ENCODE peak calls at places on chromosome 1, in six cellular contexts. U, M, R, X, O and V are unnamed samples.

GRCh38 chr1:203627819-203628184 is 1.2 kb downstream of the ATP2B4 start:
- DNase-seq in U (no peak), M (peak; percentile 25), R (no peak), X (peak; percentile 38), O (no peak), V (no peak)

GRCh38 chr1:184051485-184052193 is at the start of gene TSEN15:
- DNase-seq in U (peak; percentile 78), M (peak; percentile 79), R (peak; percentile 66), X (peak; percentile 83), O (peak; percentile 91), V (no peak)

GRCh38 chr1:235290740-235291502 is 37.1 kb downstream of the ARID4B start:
- DNase-seq in U (no peak), M (no peak), R (no peak), X (no peak), O (no peak), V (no peak)

GRCh38 chr1:85569122-85569521 is 11.4 kb upstream of the CCN1 start:
- DNase-seq in U (no peak), M (no peak), R (no peak), X (no peak), O (no peak), V (no peak)

GRCh38 chr1:200919386-200919785 is 24.7 kb downstream of the INAVA start:
- DNase-seq in U (no peak), M (no peak), R (no peak), X (no peak), O (no peak), V (no peak)

GRCh38 chr1:86507935-86508582 is 38.8 kb upstream of the CLCA4 start:
- DNase-seq in U (no peak), M (no peak), R (no peak), X (peak; percentile 41), O (no peak), V (no peak)

GRCh38 chr1:201888282-201889033 is at the start of gene SHISA4:
- DNase-seq in U (peak; percentile 57), M (peak; percentile 84), R (peak; percentile 59), X (peak; percentile 83), O (peak; percentile 86), V (no peak)

GRCh38 chr1:205583461-205584130 is 48.2 kb downstream of the ELK4 start:
- DNase-seq in U (no peak), M (no peak), R (no peak), X (no peak), O (no peak), V (no peak)

GRCh38 chr1:78607334-78607927 is 12.8 kb upstream of the IFI44L start:
- DNase-seq in U (no peak), M (no peak), R (no peak), X (no peak), O (no peak), V (no peak)

GRCh38 chr1:41813755-41814694 is 104.7 kb downstream of the HIVEP3 start:
- DNase-seq in U (peak; percentile 24), M (peak; percentile 74), R (no peak), X (no peak), O (no peak), V (no peak)

GRCh38 chr1:32871364-32872188 is 864 bp upstream of the FNDC5 start:
- DNase-seq in U (no peak), M (no peak), R (no peak), X (no peak), O (no peak), V (no peak)

GRCh38 chr1:162206749-162207635 is 137.5 kb downstream of the NOS1AP start:
- DNase-seq in U (no peak), M (no peak), R (peak; percentile 81), X (peak; percentile 72), O (peak; percentile 57), V (no peak)

GRCh38 chr1:161915051-161915503 is 108.6 kb downstream of the OLFML2B start:
- DNase-seq in U (no peak), M (no peak), R (no peak), X (no peak), O (no peak), V (no peak)

GRCh38 chr1:94801919-94802546 is 18.1 kb upstream of the SLC44A3 start:
- DNase-seq in U (peak; percentile 47), M (peak; percentile 23), R (peak; percentile 42), X (no peak), O (peak; percentile 61), V (peak; percentile 25)

GRCh38 chr1:92299477-92300125 is 742 bp downstream of the RPAP2 start:
- DNase-seq in U (no peak), M (no peak), R (no peak), X (no peak), O (no peak), V (no peak)

GRCh38 chr1:192167941-192168685 is 9.9 kb downstream of the RGS18 start:
- DNase-seq in U (no peak), M (no peak), R (no peak), X (no peak), O (no peak), V (peak; percentile 21)

GRCh38 chr1:234047113-234047512 is 142.6 kb downstream of the SLC35F3 start:
- DNase-seq in U (no peak), M (no peak), R (no peak), X (no peak), O (no peak), V (no peak)

GRCh38 chr1:153288634-153289275 is 24.0 kb downstream of the PGLYRP3 start:
- DNase-seq in U (no peak), M (no peak), R (no peak), X (no peak), O (no peak), V (peak; percentile 57)

GRCh38 chr1:15277933-15278332 is 30.9 kb downstream of the FHAD1 start:
- DNase-seq in U (no peak), M (no peak), R (no peak), X (no peak), O (no peak), V (no peak)

GRCh38 chr1:19309123-19309813 is 2.7 kb downstream of the AKR7A2 start:
- DNase-seq in U (no peak), M (no peak), R (no peak), X (no peak), O (no peak), V (no peak)

GRCh38 chr1:59697138-59697811 is 117.5 kb upstream of the HOOK1 start:
- DNase-seq in U (no peak), M (no peak), R (no peak), X (no peak), O (no peak), V (no peak)

GRCh38 chr1:31573261-31573660 is 3.1 kb upstream of the TINAGL1 start:
- DNase-seq in U (no peak), M (no peak), R (no peak), X (no peak), O (no peak), V (no peak)

GRCh38 chr1:155182052-155182550 is 8.5 kb downstream of the TRIM46 start:
- DNase-seq in U (peak; percentile 13), M (no peak), R (no peak), X (no peak), O (no peak), V (no peak)

GRCh38 chr1:184801503-184801902 is 46.8 kb upstream of the EDEM3 start:
- DNase-seq in U (no peak), M (no peak), R (peak; percentile 69), X (no peak), O (no peak), V (no peak)

GRCh38 chr1:208581252-208581651 is 337.1 kb upstream of the PLXNA2 start:
- DNase-seq in U (no peak), M (no peak), R (no peak), X (no peak), O (no peak), V (no peak)

GRCh38 chr1:212958175-212958574 is 7.8 kb downstream of the VASH2 start:
- DNase-seq in U (no peak), M (no peak), R (no peak), X (no peak), O (no peak), V (no peak)

GRCh38 chr1:209155556-209155955 is 428.0 kb upstream of the CAMK1G start:
- DNase-seq in U (no peak), M (no peak), R (no peak), X (no peak), O (no peak), V (no peak)

GRCh38 chr1:41357451-41358151 is 3.6 kb upstream of the FOXO6 start:
- DNase-seq in U (peak; percentile 13), M (peak; percentile 56), R (no peak), X (no peak), O (peak; percentile 22), V (no peak)

GRCh38 chr1:2856821-2857290 is 55.4 kb upstream of the TTC34 start:
- DNase-seq in U (no peak), M (no peak), R (no peak), X (no peak), O (no peak), V (no peak)

GRCh38 chr1:22807340-22807739 is 96.7 kb downstream of the EPHB2 start:
- DNase-seq in U (no peak), M (no peak), R (no peak), X (no peak), O (no peak), V (no peak)
- H3K27ac ChIP-seq in U (no peak overlapping the region), M (no peak overlapping the region), R (no peak overlapping the region), X (no peak overlapping the region), O (no peak overlapping the region), V (no peak overlapping the region)

DNA sequence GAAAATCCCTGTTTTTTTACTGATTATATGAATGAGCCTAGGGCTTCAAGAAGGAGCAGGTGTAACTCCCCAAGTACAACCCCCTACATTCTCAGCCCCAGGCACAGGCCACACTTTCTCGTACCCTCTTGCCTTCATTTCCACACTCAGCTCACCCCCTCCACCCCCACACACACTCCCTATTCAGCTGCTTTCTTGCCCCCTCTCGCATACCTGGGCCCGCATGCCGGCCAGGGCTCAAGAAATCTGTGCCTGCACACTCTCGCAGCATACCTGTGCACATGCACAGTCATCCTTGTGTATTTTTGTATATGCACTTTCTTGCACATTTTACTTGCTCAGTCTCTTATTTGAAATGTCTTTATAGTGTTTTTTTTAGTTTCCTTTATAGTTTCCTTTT is 2.0 kb downstream of the PTPRF start:
- DNase-seq in U (no peak), M (no peak), R (no peak), X (no peak), O (no peak), V (no peak)
- H3K4me3 ChIP-seq in U (no peak overlapping the region), M (no peak overlapping the region), R (peak overlapping the region; percentile 91), X (no peak overlapping the region), O (peak overlapping the region; percentile 75), V (peak overlapping the region; percentile 81)

DNA sequence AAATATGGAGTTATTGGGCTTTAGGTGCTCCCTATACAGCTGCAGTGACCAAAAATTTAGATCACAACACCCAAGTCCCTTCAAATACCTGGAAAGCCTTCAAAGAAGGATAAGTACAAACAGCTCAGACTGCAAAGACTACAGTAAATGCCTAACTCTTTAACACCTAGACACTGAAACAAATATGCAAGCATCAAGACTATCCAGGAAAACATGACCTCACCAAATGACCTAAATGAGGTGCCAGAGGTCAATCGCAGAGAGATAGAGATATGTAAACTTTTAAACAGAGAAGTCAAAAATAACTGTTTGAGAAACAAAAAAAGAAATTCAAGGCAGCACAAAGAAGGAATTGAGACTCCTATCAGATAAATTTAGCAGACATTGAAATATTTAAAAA is 753.8 kb upstream of the B3GALT2 start:
- DNase-seq in U (no peak), M (no peak), R (no peak), X (no peak), O (no peak), V (no peak)
- H3K9me3 ChIP-seq in U (no peaks in the 10 kb centered on the region), M (peaks cover 18% of the 10 kb centered on the region), R (no peaks in the 10 kb centered on the region), X (no peaks in the 10 kb centered on the region), O (no peaks in the 10 kb centered on the region), V (no peaks in the 10 kb centered on the region)

GRCh38 chr1:226821719-226822085 is 48.7 kb upstream of the PSEN2 start:
- DNase-seq in U (no peak), M (no peak), R (no peak), X (no peak), O (no peak), V (no peak)
- H3K27ac ChIP-seq in U (peak overlapping the region; percentile 90), M (peak overlapping the region; percentile 39), R (peak overlapping the region; percentile 54), X (peak overlapping the region; percentile 65), O (no peak overlapping the region), V (no peak overlapping the region)

GRCh38 chr1:54615531-54616245 is 7.6 kb downstream of the FAM151A start:
- DNase-seq in U (no peak), M (no peak), R (peak; percentile 56), X (no peak), O (no peak), V (peak; percentile 83)
- H3K4me3 ChIP-seq in U (no peak overlapping the region), M (no peak overlapping the region), R (no peak overlapping the region), X (no peak overlapping the region), O (no peak overlapping the region), V (no peak overlapping the region)